ENCODE peak calls at places on chromosomes 6 and 20, in four cellular contexts. S is Peyer's patch, T is brain microvascular endothelial cell, A is cardiac muscle cell. O is an unnamed sample.

GRCh38 chr20:57384953-57385761 is 6.0 kb upstream of the RBM38 start:
- DNase-seq in S (no peak), A (no peak), T (no peak), O (no peak)

GRCh38 chr6:134938896-134939295 is 11.0 kb downstream of the ALDH8A1 start:
- DNase-seq in A (no peak), S (no peak), T (no peak), O (no peak)

GRCh38 chr6:134961366-134961765 is 11.5 kb upstream of the ALDH8A1 start:
- DNase-seq in S (no peak), T (no peak), A (no peak), O (no peak)

GRCh38 chr6:152462716-152463115 is 174.4 kb downstream of the SYNE1 start:
- DNase-seq in S (no peak), A (no peak), T (no peak), O (no peak)

GRCh38 chr6:81767163-81768000 is 14.9 kb upstream of the TENT5A start:
- DNase-seq in S (no peak), A (no peak), T (peak), O (no peak)

GRCh38 chr6:168678177-168678576 is 237.2 kb downstream of the SMOC2 start:
- DNase-seq in A (peak), S (no peak), T (no peak), O (no peak)

GRCh38 chr6:130018830-130019795 is 732 bp downstream of the L3MBTL3 start:
- DNase-seq in A (peak), T (no peak), S (peak), O (peak)

GRCh38 chr6:52306972-52307849 is 22.7 kb upstream of the MCM3 start:
- DNase-seq in S (no peak), T (no peak), A (no peak), O (peak)

GRCh38 chr20:16485406-16485805 is 87.8 kb downstream of the KIF16B start:
- DNase-seq in S (no peak), T (no peak), A (no peak), O (no peak)

GRCh38 chr20:2451422-2451821 is 19.2 kb downstream of the SNRPB start:
- DNase-seq in S (no peak), T (no peak), A (no peak), O (no peak)

GRCh38 chr6:46648869-46649488 is 3.6 kb downstream of the CYP39A1 start:
- DNase-seq in S (no peak), T (no peak), A (no peak), O (no peak)

GRCh38 chr6:21987501-21987957 is 309.3 kb downstream of the PRL start:
- DNase-seq in T (peak), A (peak), S (peak), O (peak)

GRCh38 chr6:107699191-107700015 is 124.7 kb downstream of the SCML4 start:
- DNase-seq in A (no peak), T (no peak), S (no peak), O (no peak)

GRCh38 chr20:41078329-41078728 is 49.7 kb downstream of the TOP1 start:
- DNase-seq in T (peak), A (peak), S (no peak), O (no peak)

GRCh38 chr6:124052120-124052519 is 248.5 kb downstream of the NKAIN2 start:
- DNase-seq in T (no peak), A (no peak), S (no peak), O (no peak)

GRCh38 chr6:56526860-56527544 is 115.7 kb downstream of the DST start:
- DNase-seq in S (no peak), A (no peak), T (peak), O (no peak)

GRCh38 chr20:4788314-4788713 is 66.6 kb downstream of the PRND start:
- DNase-seq in A (no peak), T (no peak), S (no peak), O (no peak)

GRCh38 chr6:44062771-44063560 is 64.3 kb downstream of the MRPL14 start:
- DNase-seq in T (no peak), S (no peak), A (no peak), O (no peak)

GRCh38 chr6:6284231-6284966 is 36.1 kb downstream of the F13A1 start:
- DNase-seq in T (no peak), A (no peak), S (no peak), O (no peak)

GRCh38 chr20:1938464-1939269 is 43.5 kb downstream of the SIRPA start:
- DNase-seq in S (no peak), A (no peak), T (no peak), O (no peak)

GRCh38 chr20:2350606-2351005 is 30.1 kb upstream of the TGM6 start:
- DNase-seq in T (no peak), S (no peak), A (no peak), O (no peak)

GRCh38 chr6:101296184-101296583 is 97.3 kb upstream of the GRIK2 start:
- DNase-seq in A (no peak), S (no peak), T (no peak), O (no peak)

GRCh38 chr6:52663120-52663934 is 7.6 kb upstream of the TMEM14A start:
- DNase-seq in A (peak), S (peak), T (peak), O (peak)

GRCh38 chr6:110101885-110102284 is 77.6 kb downstream of the WASF1 start:
- DNase-seq in T (no peak), A (no peak), S (peak), O (no peak)

GRCh38 chr6:3529721-3530120 is 72.9 kb upstream of the SLC22A23 start:
- DNase-seq in A (no peak), T (no peak), S (no peak), O (no peak)

GRCh38 chr6:3525915-3526314 is 69.1 kb upstream of the SLC22A23 start:
- DNase-seq in S (no peak), A (no peak), T (no peak), O (no peak)

GRCh38 chr6:3529232-3529631 is 72.4 kb upstream of the SLC22A23 start:
- DNase-seq in S (no peak), T (no peak), A (no peak), O (no peak)

GRCh38 chr6:3527797-3528067 is 70.9 kb upstream of the SLC22A23 start:
- DNase-seq in T (no peak), A (no peak), S (no peak), O (no peak)

DNA sequence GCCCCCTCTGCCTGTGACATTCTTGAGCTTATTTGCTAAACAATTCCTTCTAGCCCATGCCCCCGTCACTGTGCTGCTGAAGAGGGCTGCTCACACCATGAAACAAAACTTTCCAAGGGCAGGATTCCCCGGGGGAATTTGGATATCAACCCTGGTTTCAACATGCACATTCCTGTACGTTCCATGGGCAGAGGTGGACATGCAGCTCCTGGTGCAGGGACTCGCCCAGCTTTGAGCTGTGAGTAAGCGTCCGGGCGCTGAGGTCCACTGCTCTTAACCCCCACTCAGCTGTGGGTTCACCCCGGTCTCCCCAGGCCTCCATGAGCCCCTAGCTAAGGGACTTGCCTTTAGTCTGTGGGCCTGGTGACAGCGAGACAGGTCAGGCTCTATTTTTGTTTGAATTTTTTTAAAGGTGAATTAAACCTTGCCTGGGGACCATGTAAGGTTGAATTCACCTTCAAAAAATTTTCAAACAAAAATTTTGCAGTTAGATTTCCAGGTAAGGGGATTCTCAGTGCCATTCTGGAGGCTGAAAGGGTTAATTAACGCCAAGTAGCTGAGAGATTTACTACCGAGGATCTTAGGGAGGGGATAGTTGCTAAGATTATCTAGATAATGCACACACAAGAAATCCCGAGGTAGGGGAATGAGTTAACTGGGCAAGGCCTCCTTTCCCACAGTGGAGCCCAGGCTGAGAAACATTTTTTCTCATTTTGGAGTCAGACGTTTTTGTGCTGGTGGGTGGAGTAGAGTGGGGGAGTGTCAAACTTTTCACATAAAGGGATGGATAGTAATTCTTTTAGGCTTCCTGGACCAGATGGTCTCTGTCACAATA is 70.3 kb upstream of the SLC22A23 start:
- DNase-seq in T (no peak), S (no peak), A (no peak), O (no peak)
- H3K27ac ChIP-seq in T (no peak), S (no peak), A (no peak), O (no peak)

DNA sequence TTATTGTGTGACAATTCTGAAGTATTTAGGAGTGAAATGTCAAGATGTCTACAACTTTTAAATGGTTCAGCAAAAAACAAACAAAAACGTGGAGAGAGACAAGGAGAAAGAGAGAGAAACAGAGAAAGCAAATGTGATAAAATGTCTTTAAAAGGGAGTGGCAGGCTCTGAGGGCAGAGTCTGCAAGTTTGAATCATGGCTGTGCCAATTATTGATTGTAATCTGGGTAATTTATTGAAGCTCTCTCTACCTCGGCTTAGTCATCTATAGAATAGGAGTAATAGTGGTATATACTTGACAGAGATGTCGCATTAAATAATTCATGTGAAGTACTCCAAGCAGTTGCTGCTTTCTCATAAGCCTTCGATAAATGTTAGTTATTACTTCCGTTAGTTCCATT is 61.3 kb upstream of the ARID1B start:
- DNase-seq in T (no peak), S (no peak), A (no peak), O (no peak)
- H3K27ac ChIP-seq in T (no peak), S (peak), A (no peak), O (no peak)

GRCh38 chr6:75986935-75987334 is 85.5 kb downstream of the IMPG1 start:
- DNase-seq in A (no peak), T (no peak), S (no peak), O (no peak)
- H3K27ac ChIP-seq in A (no peak), T (no peak), S (no peak), O (no peak)

DNA sequence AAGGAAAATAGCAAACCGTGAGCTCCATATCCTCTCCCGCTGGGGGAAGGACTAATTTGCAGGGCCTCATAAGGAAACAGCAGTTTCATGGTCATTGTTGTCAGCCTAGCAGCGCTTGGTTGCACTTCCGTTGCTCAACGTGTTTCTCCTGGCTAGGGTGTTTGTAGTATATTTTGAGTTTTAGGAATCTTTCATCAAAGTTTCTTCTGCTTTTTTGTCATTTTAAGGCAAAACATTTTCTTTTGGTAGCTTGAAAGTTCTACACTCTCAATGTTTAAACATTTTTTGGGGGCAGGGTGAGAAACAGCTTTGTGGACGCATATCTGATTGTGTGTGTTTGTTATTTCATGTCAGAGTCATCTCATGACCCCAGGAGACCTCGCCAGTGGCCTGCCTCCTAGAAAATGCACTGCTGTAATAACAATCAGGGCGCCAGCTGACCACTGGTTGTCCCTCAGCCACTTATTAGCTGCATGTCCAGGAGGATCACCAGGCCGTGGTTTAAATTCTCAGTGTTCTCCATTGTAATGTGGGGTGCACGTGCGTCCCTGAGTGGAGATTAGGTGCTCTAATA is 20.6 kb downstream of the JARID2 start:
- DNase-seq in A (no peak), T (no peak), S (peak), O (no peak)
- H3K27ac ChIP-seq in A (no peak), T (no peak), S (no peak), O (peak)

GRCh38 chr20:54995553-54995952 is 520.2 kb downstream of the DOK5 start:
- DNase-seq in T (no peak), S (no peak), A (no peak), O (no peak)
- H3K27ac ChIP-seq in T (no peak), S (no peak), A (no peak), O (no peak)

DNA sequence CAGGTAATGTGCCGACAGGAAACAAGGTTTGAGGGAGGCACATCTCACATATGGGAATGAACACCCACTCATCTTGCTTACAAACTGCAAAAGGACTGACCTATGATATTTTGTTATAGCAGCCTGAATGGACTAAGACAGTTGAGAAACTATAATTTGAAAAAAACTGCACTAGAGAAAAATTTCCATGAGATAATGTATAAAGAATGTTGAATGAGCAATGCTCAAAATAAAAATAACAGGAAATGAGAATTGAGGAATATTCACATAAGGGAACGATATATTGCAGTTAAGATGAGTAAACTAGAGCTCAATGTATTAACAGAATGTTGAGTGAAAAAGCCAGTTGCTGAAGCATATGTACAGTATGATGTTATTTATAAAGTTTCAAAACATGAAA is 6.4 kb upstream of the TBC1D22B start:
- DNase-seq in A (no peak), T (no peak), S (no peak), O (no peak)
- H3K27ac ChIP-seq in A (no peak), T (peak), S (no peak), O (no peak)

GRCh38 chr6:167225903-167226508 is 65.1 kb upstream of the UNC93A start:
- DNase-seq in A (no peak), S (no peak), T (no peak), O (no peak)
- H3K27ac ChIP-seq in A (no peak), S (no peak), T (no peak), O (no peak)

GRCh38 chr6:24405262-24405661 is 2.5 kb downstream of the MRS2 start:
- DNase-seq in S (no peak), A (no peak), T (no peak), O (no peak)

GRCh38 chr6:24401458-24401857 is 1.3 kb upstream of the MRS2 start:
- DNase-seq in A (peak), T (no peak), S (no peak), O (no peak)

GRCh38 chr6:24403501-24403824 is 727 bp downstream of the MRS2 start:
- DNase-seq in T (no peak), S (no peak), A (no peak), O (no peak)

GRCh38 chr6:24397631-24398030 is 5.1 kb upstream of the MRS2 start:
- DNase-seq in S (no peak), A (no peak), T (no peak), O (no peak)

DNA sequence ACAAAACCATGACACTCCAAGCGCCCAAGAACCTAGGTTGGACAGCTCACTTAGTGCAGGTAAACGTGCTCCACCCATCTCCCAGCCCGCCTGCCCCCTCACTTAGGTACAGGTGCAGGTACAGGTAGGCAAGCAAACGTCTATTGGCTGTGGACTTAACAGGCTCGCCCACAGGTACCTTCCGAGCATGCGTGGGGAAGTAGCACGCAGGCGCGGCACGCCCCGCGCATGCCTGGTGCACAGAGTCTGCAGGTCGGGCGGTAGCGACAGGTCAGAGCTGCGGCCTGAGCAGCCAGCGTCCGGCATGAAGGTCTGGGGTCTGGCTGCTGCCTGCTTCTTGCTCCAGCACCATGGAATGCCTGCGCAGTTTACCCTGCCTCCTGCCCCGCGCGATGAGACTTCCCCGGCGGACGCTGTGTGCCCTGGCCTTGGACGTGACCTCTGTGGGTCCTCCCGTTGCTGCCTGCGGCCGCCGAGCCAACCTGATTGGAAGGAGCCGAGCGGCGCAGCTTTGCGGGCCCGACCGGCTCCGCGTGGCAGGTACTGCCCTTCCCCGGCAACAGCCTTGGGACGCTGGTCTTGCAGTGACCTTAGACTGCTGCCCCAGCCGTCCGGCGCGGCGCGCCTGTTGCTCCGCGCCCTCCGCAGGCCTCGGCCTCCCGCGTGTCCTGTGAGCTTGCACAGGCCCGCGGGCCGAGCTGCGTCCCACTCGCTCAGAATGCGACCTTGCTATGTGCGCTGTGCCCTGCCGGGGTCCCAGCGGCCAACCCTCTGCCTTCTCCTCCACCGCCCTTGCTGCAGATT is at the start of gene MRS2:
- DNase-seq in T (peak), A (peak), S (peak), O (peak)
- H3K27ac ChIP-seq in T (peak), A (peak), S (peak), O (peak)

GRCh38 chr6:34412643-34413214 is 13.1 kb downstream of the RPS10 start:
- DNase-seq in T (no peak), S (no peak), A (no peak), O (no peak)
- H3K27ac ChIP-seq in T (no peak), S (no peak), A (no peak), O (no peak)